ENCODE peak calls at places on chromosome 17, in six cellular contexts. I, O, X, Z, G and J are unnamed samples.
A peak's percentile ranks its signal among the peaks of the same experiment; 100 is the strongest.

GRCh38 chr17:47999612-48000011 is 28.7 kb downstream of the CDK5RAP3 start:
- DNase-seq in G (no peak), O (no peak), X (no peak), I (no peak), Z (no peak), J (no peak)

GRCh38 chr17:34163681-34164080 is 91.4 kb upstream of the CCL2 start:
- DNase-seq in I (no peak), O (peak; percentile 26), X (no peak), Z (no peak), G (no peak), J (no peak)

GRCh38 chr17:55420067-55420775 is 1.4 kb downstream of the MMD start:
- DNase-seq in Z (no peak), I (no peak), O (no peak), X (no peak), G (peak; percentile 39), J (no peak)

GRCh38 chr17:82684207-82684903 is 14.1 kb downstream of the RAB40B start:
- DNase-seq in G (no peak), O (no peak), I (no peak), X (peak; percentile 43), Z (no peak), J (no peak)

GRCh38 chr17:63029520-63029919 is 63.5 kb downstream of the TANC2 start:
- DNase-seq in O (no peak), G (no peak), X (no peak), Z (no peak), I (no peak), J (no peak)

GRCh38 chr17:29565643-29566472 is 979 bp downstream of the ABHD15 start:
- DNase-seq in I (no peak), O (peak; percentile 26), Z (no peak), G (peak; percentile 60), X (peak; percentile 61), J (no peak)

GRCh38 chr17:15323147-15323546 is 18.2 kb downstream of the TEKT3 start:
- DNase-seq in X (peak; percentile 70), O (no peak), I (no peak), Z (peak; percentile 43), G (no peak), J (no peak)

GRCh38 chr17:39667262-39668140 is 752 bp upstream of the PNMT start:
- DNase-seq in X (peak; percentile 88), Z (peak; percentile 66), O (peak; percentile 33), I (no peak), G (no peak), J (no peak)

GRCh38 chr17:73706858-73707257 is 62.6 kb upstream of the SDK2 start:
- DNase-seq in O (no peak), I (no peak), G (no peak), X (no peak), Z (no peak), J (no peak)

GRCh38 chr17:14301761-14302401 is 1.0 kb downstream of the HS3ST3B1 start:
- DNase-seq in X (peak; percentile 62), G (peak; percentile 55), O (peak; percentile 45), I (peak; percentile 71), Z (peak; percentile 33), J (no peak)

GRCh38 chr17:78378225-78379133 is at the start of gene PGS1:
- DNase-seq in G (peak; percentile 82), I (peak; percentile 89), X (peak; percentile 91), Z (peak; percentile 88), O (peak; percentile 85), J (no peak)

GRCh38 chr17:56319531-56319930 is 166.3 kb downstream of the ANKFN1 start:
- DNase-seq in I (no peak), G (no peak), Z (no peak), O (no peak), X (no peak), J (no peak)

GRCh38 chr17:7823581-7824001 is 10.4 kb upstream of the KDM6B start:
- DNase-seq in G (no peak), O (no peak), I (no peak), Z (no peak), X (no peak), J (no peak)

GRCh38 chr17:69066482-69066881 is 5.8 kb upstream of the ABCA9 start:
- DNase-seq in I (no peak), X (no peak), G (no peak), Z (no peak), O (no peak), J (no peak)

GRCh38 chr17:57625957-57626356 is 119.1 kb downstream of the CCDC182 start:
- DNase-seq in X (no peak), I (no peak), O (no peak), G (no peak), Z (no peak), J (no peak)

GRCh38 chr17:40452074-40452787 is 9.0 kb downstream of the IGFBP4 start:
- DNase-seq in O (no peak), Z (no peak), G (no peak), I (peak; percentile 89), X (peak; percentile 70), J (peak; percentile 44)

GRCh38 chr17:67628580-67629013 is 89.1 kb upstream of the NOL11 start:
- DNase-seq in I (no peak), Z (peak; percentile 26), O (no peak), G (no peak), X (no peak), J (no peak)

GRCh38 chr17:65856865-65857264 is 295.4 kb upstream of the AXIN2 start:
- DNase-seq in O (no peak), G (no peak), Z (no peak), I (no peak), X (no peak), J (no peak)

GRCh38 chr17:10130263-10130662 is 68.1 kb downstream of the GAS7 start:
- DNase-seq in I (no peak), Z (no peak), O (no peak), G (no peak), X (no peak), J (no peak)

GRCh38 chr17:50685691-50686493 is 21.8 kb downstream of the ANKRD40 start:
- DNase-seq in I (no peak), X (no peak), G (no peak), O (no peak), Z (no peak), J (no peak)

GRCh38 chr17:60529806-60530205 is 3.8 kb upstream of the APPBP2 start:
- DNase-seq in Z (no peak), X (no peak), O (no peak), I (no peak), G (no peak), J (no peak)

GRCh38 chr17:51997723-51998122 is 160.8 kb downstream of the CA10 start:
- DNase-seq in I (no peak), G (no peak), X (no peak), Z (no peak), O (no peak), J (no peak)

GRCh38 chr17:10713336-10713735 is 15.9 kb downstream of the ADPRM start:
- DNase-seq in X (no peak), O (no peak), G (no peak), I (no peak), Z (no peak), J (no peak)

GRCh38 chr17:29096094-29096493 is 53.2 kb downstream of the PIPOX start:
- DNase-seq in Z (no peak), G (no peak), X (no peak), I (no peak), O (no peak), J (no peak)

GRCh38 chr17:16552637-16553045 is 16.4 kb downstream of the ZNF287 start:
- DNase-seq in O (no peak), G (no peak), X (no peak), Z (no peak), I (no peak), J (no peak)
- H3K9me3 ChIP-seq in O (no peaks in the 10 kb centered on the region), G (peaks cover 50% of the 10 kb centered on the region), X (peaks cover 89% of the 10 kb centered on the region), Z (peaks cover 100% of the 10 kb centered on the region), I (peaks cover 90% of the 10 kb centered on the region), J (peaks cover 93% of the 10 kb centered on the region)

GRCh38 chr17:2379489-2380224 is 21.2 kb downstream of the MNT start:
- DNase-seq in X (no peak), I (no peak), Z (no peak), O (no peak), G (no peak), J (no peak)

GRCh38 chr17:2377659-2378058 is 23.2 kb downstream of the MNT start:
- DNase-seq in G (no peak), O (no peak), I (no peak), Z (no peak), X (no peak), J (no peak)

GRCh38 chr17:2380225-2380922 is 20.5 kb downstream of the MNT start:
- DNase-seq in Z (no peak), I (no peak), X (no peak), G (no peak), O (no peak), J (no peak)

GRCh38 chr17:2376107-2376506 is 24.8 kb downstream of the MNT start:
- DNase-seq in O (no peak), G (no peak), I (no peak), X (no peak), Z (no peak), J (no peak)

DNA sequence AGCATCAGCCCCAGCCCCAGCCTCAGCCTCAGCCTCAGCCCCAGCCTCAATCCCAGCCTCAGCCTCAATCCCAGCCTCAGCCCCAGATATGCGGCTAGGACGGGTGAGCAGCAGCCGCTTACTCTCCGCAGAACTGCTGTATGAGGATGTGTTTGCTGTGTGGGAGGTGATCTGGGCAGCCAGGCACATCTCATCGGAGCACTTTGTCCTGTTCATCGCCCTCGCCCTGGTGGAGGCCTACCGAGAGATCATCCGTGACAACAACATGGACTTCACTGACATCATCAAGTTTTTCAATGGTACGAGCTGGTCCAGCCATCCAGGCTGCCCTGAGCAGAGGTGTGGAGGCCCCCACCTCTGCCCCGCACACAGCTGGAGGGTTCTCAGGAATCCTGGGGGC is 22.0 kb downstream of the MNT start:
- DNase-seq in G (no peak), O (no peak), Z (no peak), I (no peak), X (no peak), J (no peak)
- H3K36me3 ChIP-seq in G (peaks cover 21% of the 10 kb centered on the region), O (no peaks in the 10 kb centered on the region), Z (peaks cover 73% of the 10 kb centered on the region), I (peaks cover 42% of the 10 kb centered on the region), X (no peaks in the 10 kb centered on the region), J (peaks cover 11% of the 10 kb centered on the region)

GRCh38 chr17:28072935-28073533 is 30.6 kb downstream of the NLK start:
- DNase-seq in G (no peak), X (no peak), I (no peak), Z (no peak), O (no peak), J (no peak)
- H3K9me3 ChIP-seq in G (no peaks in the 10 kb centered on the region), X (peaks cover 16% of the 10 kb centered on the region), I (peaks cover 4% of the 10 kb centered on the region), Z (peaks cover 19% of the 10 kb centered on the region), O (no peaks in the 10 kb centered on the region), J (peaks cover 9% of the 10 kb centered on the region)

DNA sequence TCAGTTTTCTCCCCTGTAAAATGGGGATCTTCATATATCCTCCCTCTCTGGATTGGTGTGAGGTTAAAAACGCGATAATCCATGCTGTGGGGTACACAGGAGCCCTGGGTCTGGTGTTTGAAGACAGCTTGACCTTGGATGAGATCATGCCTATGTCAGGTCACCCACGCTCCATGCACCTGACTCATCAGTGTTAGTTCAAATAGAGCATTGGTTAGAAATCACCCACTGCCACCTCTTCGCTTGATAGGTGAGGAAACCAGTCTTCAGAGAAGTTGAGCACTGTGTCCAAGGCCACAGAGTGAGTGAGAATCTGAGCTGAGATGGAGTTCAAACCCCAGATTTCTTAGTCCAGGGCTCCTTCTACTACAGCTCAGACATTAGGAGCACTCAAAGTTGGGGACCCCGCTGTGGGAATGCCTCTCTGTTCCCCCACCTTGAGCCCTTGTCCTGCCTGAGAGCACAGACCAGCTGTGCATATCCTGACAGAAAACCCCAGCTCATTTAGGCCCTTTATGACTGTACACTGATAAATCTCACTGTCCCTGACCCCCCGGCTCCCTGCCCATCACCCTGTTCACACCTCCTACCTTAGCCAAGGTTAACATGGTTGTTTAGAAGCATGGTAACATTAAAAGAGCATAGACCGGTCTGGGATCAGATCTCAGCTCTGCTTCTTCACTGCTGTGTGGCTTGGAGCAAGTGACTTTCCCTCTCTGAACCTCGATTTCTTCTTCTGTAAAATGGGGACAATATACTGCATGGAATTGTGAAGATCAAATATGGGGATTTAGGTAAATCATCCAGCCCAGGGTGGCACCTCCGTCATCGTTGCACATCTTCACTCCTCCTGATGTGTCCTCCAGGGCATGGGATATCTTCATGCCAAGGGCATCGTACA is 22.4 kb upstream of the LGALS9 start:
- DNase-seq in G (no peak), X (no peak), O (no peak), I (no peak), Z (no peak), J (no peak)
- H3K36me3 ChIP-seq in G (peaks cover 9% of the 10 kb centered on the region), X (peaks cover 2% of the 10 kb centered on the region), O (no peaks in the 10 kb centered on the region), I (peaks cover 63% of the 10 kb centered on the region), Z (peaks cover 81% of the 10 kb centered on the region), J (peaks cover 25% of the 10 kb centered on the region)